ENCODE peak calls at places on chromosomes 16 and 17, in seven cellular contexts. U, I, O, G, P, L and R are unnamed samples.

GRCh38 chr16:27313422-27314160 is at the start of gene IL4R:
- DNase-seq in O (peak), L (peak), G (no peak), U (peak), P (peak), I (peak), R (peak)

GRCh38 chr17:9959377-9959981 is 54.4 kb upstream of the RCVRN start:
- DNase-seq in P (no peak), I (peak), L (peak), G (no peak), O (no peak), U (peak), R (no peak)

GRCh38 chr17:28946239-28946638 is 5.1 kb downstream of the PHF12 start:
- DNase-seq in U (no peak), G (no peak), O (no peak), I (peak), L (no peak), P (no peak), R (no peak)

GRCh38 chr16:55435387-55435786 is 43.6 kb upstream of the MMP2 start:
- DNase-seq in O (no peak), P (no peak), L (no peak), U (no peak), G (no peak), I (no peak), R (no peak)

GRCh38 chr16:88940196-88941050 is 36.6 kb downstream of the CBFA2T3 start:
- DNase-seq in U (no peak), I (no peak), P (no peak), O (no peak), L (peak), G (no peak), R (no peak)

GRCh38 chr16:35210681-35211433 is 1751.4 kb downstream of the TP53TG3F start:
- DNase-seq in I (no peak), L (no peak), P (no peak), G (no peak), O (no peak), U (no peak), R (no peak)

GRCh38 chr17:82677353-82677925 is 21.1 kb downstream of the RAB40B start:
- DNase-seq in L (no peak), U (no peak), P (no peak), G (no peak), O (no peak), I (no peak), R (peak)

GRCh38 chr17:8153550-8153956 is 1.3 kb upstream of the PER1 start:
- DNase-seq in L (peak), P (peak), G (no peak), I (peak), O (peak), U (no peak), R (no peak)

GRCh38 chr17:27319536-27320221 is 25.8 kb downstream of the WSB1 start:
- DNase-seq in U (no peak), O (peak), I (peak), P (no peak), G (no peak), L (no peak), R (no peak)

GRCh38 chr17:40323731-40324650 is 15.0 kb downstream of the RARA start:
- DNase-seq in I (peak), O (peak), G (no peak), U (no peak), L (no peak), P (no peak), R (peak)

GRCh38 chr16:65002265-65002664 is 119.6 kb downstream of the CDH11 start:
- DNase-seq in L (no peak), O (no peak), P (no peak), G (no peak), I (peak), U (no peak), R (no peak)

GRCh38 chr17:46878055-46878454 is 26.7 kb downstream of the WNT9B start:
- DNase-seq in P (no peak), O (peak), G (no peak), I (no peak), U (no peak), L (no peak), R (no peak)

GRCh38 chr17:44397479-44398440 is 8.3 kb upstream of the ITGA2B start:
- DNase-seq in O (no peak), P (no peak), L (no peak), U (no peak), G (no peak), I (no peak), R (peak)

GRCh38 chr16:54201200-54201599 is 85.4 kb downstream of the IRX3 start:
- DNase-seq in I (no peak), L (peak), P (no peak), U (no peak), O (no peak), G (no peak), R (no peak)

GRCh38 chr17:69430488-69430887 is 16.0 kb downstream of the MAP2K6 start:
- DNase-seq in G (no peak), P (no peak), U (no peak), O (no peak), I (peak), L (no peak), R (no peak)

GRCh38 chr17:40707720-40708119 is 4.2 kb upstream of the KRT24 start:
- DNase-seq in O (peak), L (peak), G (no peak), U (no peak), P (no peak), I (no peak), R (no peak)

GRCh38 chr16:24036614-24037013 is 200.8 kb downstream of the PRKCB start:
- DNase-seq in G (no peak), P (no peak), I (peak), O (no peak), U (peak), L (peak), R (no peak)

GRCh38 chr17:50944054-50944901 is 78.1 kb upstream of the TOB1 start:
- DNase-seq in G (no peak), O (peak), U (peak), P (no peak), L (peak), I (peak), R (peak)

GRCh38 chr16:563072-563644 is 3.0 kb downstream of the PRR35 start:
- DNase-seq in O (no peak), U (no peak), I (no peak), G (no peak), P (no peak), L (no peak), R (no peak)

GRCh38 chr17:14672830-14673229 is 371.9 kb downstream of the HS3ST3B1 start:
- DNase-seq in I (peak), P (no peak), L (no peak), U (no peak), O (no peak), G (no peak), R (no peak)

GRCh38 chr16:48918520-48919258 is 308.7 kb upstream of the N4BP1 start:
- DNase-seq in U (no peak), I (no peak), L (peak), O (no peak), G (no peak), P (no peak), R (no peak)

GRCh38 chr16:76222853-76223252 is 54.3 kb upstream of the CNTNAP4 start:
- DNase-seq in U (no peak), G (no peak), P (no peak), I (no peak), L (no peak), O (no peak), R (no peak)

GRCh38 chr16:64152010-64152767 is 969.7 kb downstream of the CDH11 start:
- DNase-seq in U (no peak), G (no peak), I (no peak), P (no peak), L (no peak), O (no peak), R (no peak)

GRCh38 chr16:54750249-54750648 is 180.4 kb upstream of the IRX5 start:
- DNase-seq in U (no peak), I (no peak), L (no peak), G (no peak), O (no peak), P (no peak), R (no peak)

GRCh38 chr16:50881953-50882352 is 140.1 kb downstream of the CYLD start:
- DNase-seq in I (no peak), G (peak), L (no peak), U (no peak), P (no peak), O (no peak), R (no peak)

GRCh38 chr16:879986-880385 is 79.5 kb upstream of the GNG13 start:
- DNase-seq in L (no peak), O (peak), U (no peak), G (no peak), I (no peak), P (no peak), R (peak)

GRCh38 chr17:66711936-66712335 is 123.0 kb upstream of the CACNG5 start:
- DNase-seq in U (no peak), L (peak), P (no peak), G (no peak), O (peak), I (no peak), R (no peak)

GRCh38 chr17:83110755-83111154 is 31.3 kb downstream of the METRNL start:
- DNase-seq in O (no peak), P (no peak), I (peak), L (no peak), G (no peak), U (no peak), R (no peak)

GRCh38 chr17:43753488-43754129 is 5.0 kb downstream of the SOST start:
- DNase-seq in L (no peak), U (no peak), O (no peak), P (no peak), G (no peak), I (no peak), R (no peak)

GRCh38 chr17:68290268-68290954 is 516 bp downstream of the SLC16A6 start:
- DNase-seq in I (no peak), P (no peak), U (peak), L (no peak), G (no peak), O (peak), R (no peak)

GRCh38 chr17:57461082-57461481 is 204.8 kb downstream of the MSI2 start:
- DNase-seq in G (no peak), I (no peak), P (no peak), O (no peak), U (no peak), L (no peak), R (no peak)

GRCh38 chr17:1073241-1073962 is 76.5 kb downstream of the TIMM22 start:
- DNase-seq in U (no peak), G (no peak), L (no peak), O (peak), I (no peak), P (no peak), R (peak)

GRCh38 chr16:88465387-88465983 is 12.4 kb downstream of the ZFPM1 start:
- DNase-seq in G (no peak), L (no peak), O (no peak), U (no peak), I (no peak), P (no peak), R (no peak)

GRCh38 chr16:3987231-3987630 is 106.7 kb upstream of the CREBBP start:
- DNase-seq in P (no peak), I (no peak), G (no peak), L (no peak), O (no peak), U (no peak), R (no peak)

GRCh38 chr16:89014611-89015230 is 37.7 kb upstream of the CBFA2T3 start:
- DNase-seq in O (peak), L (no peak), U (no peak), I (no peak), P (no peak), G (no peak), R (peak)

GRCh38 chr17:77308768-77309726 is 168.3 kb downstream of the SEC14L1 start:
- DNase-seq in G (no peak), O (peak), P (no peak), I (peak), U (no peak), L (no peak), R (no peak)

GRCh38 chr16:35252356-35252936 is 1793.0 kb downstream of the TP53TG3F start:
- DNase-seq in O (no peak), I (peak), U (no peak), L (no peak), G (no peak), P (no peak), R (no peak)

GRCh38 chr17:61251939-61252865 is 147.4 kb upstream of the TBX2 start:
- DNase-seq in L (peak), G (peak), O (peak), U (no peak), P (peak), I (peak), R (peak)

GRCh38 chr17:46792071-46792470 is 26.4 kb downstream of the WNT3 start:
- DNase-seq in U (no peak), P (no peak), O (no peak), L (no peak), I (no peak), G (no peak), R (no peak)

GRCh38 chr17:82204831-82205719 is 7.6 kb downstream of the CCDC57 start:
- DNase-seq in L (peak), I (peak), U (no peak), P (no peak), O (no peak), G (no peak), R (no peak)

GRCh38 chr16:85566502-85567100 is 46.5 kb upstream of the GSE1 start:
- DNase-seq in U (peak), O (no peak), I (no peak), L (no peak), P (no peak), G (no peak), R (no peak)
- TF ChIP-seq CTCF in U (peak), O (no peak), I (no peak), L (no peak), P (no peak), G (no peak), R (no peak)

DNA sequence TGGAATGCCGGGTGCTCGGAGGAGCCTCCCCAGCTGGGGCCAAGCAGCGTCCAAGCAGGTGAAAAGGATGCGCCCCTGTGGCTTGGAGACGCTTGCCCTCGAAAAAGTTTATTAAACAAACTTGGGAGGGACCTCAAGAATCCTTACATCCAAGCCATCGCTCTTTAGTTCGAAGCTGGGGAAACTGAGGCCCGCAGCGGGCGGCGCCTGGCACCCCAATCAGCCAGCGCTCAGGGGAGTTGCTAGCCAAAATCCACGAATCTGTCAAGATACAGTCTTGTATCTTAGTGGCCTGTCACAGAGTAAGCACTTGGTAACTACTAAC is 553 bp upstream of the B9D1 start:
- DNase-seq in I (no peak), L (no peak), O (no peak), G (no peak), P (no peak), U (no peak), R (no peak)
- TF ChIP-seq CTCF in I (no peak), L (no peak), O (no peak), G (no peak), P (no peak), U (no peak), R (peak)

GRCh38 chr17:78852709-78853111 is 12.1 kb upstream of the USP36 start:
- DNase-seq in G (no peak), L (peak), U (no peak), P (no peak), O (no peak), I (peak), R (no peak)
- TF ChIP-seq CTCF in G (no peak), L (no peak), U (no peak), P (no peak), O (no peak), I (no peak), R (no peak)

DNA sequence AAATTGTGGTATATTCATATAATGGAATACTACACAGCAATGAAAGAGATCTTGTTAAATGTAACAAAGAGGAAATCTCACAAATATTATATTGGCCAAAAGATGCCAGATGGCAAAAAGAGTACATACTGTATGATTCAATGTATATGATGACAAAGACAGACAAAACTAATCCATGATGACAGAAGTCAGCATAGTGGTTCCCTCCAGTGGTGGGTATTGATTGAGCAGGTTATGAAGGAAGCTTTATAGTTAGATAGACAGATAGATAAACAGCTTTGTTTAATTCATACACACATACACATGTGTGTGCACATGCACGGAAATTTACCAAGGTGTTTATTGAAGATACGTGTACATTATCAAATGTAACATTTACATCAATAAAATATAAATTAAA is 74.4 kb upstream of the SMIM36 start:
- DNase-seq in I (no peak), L (no peak), U (no peak), G (no peak), P (no peak), O (no peak), R (no peak)
- TF ChIP-seq CTCF in I (no peak), L (no peak), U (no peak), G (no peak), P (no peak), O (no peak), R (no peak)